ENCODE peak calls at places on chromosomes 3 and 15, in six cellular contexts. One of them, this sample, is unnamed.

GRCh38 chr15:90902656-90902995 is 476 bp upstream of the MAN2A2 start:
- DNase-seq in WTC11: no peak
- DNase-seq in GM23338: no peak
- DNase-seq in K562: no peak
- DNase-seq in GM12878: no peak
- DNase-seq in HepG2: no peak
- DNase-seq in this sample: no peak

GRCh38 chr3:31106204-31106603 is 211.7 kb upstream of the GADL1 start:
- DNase-seq in WTC11: no peak
- DNase-seq in GM23338: no peak
- DNase-seq in K562: no peak
- DNase-seq in GM12878: no peak
- DNase-seq in HepG2: peak
- DNase-seq in this sample: no peak

GRCh38 chr3:108022316-108023150 is 68.3 kb downstream of the CD47 start:
- DNase-seq in WTC11: no peak
- DNase-seq in GM23338: no peak
- DNase-seq in K562: no peak
- DNase-seq in GM12878: no peak
- DNase-seq in HepG2: no peak
- DNase-seq in this sample: no peak

GRCh38 chr15:96974761-96975160 is 644.3 kb downstream of the NR2F2 start:
- DNase-seq in WTC11: no peak
- DNase-seq in GM23338: no peak
- DNase-seq in K562: no peak
- DNase-seq in GM12878: no peak
- DNase-seq in HepG2: no peak
- DNase-seq in this sample: no peak

GRCh38 chr3:81105761-81106160 is 655.7 kb downstream of the GBE1 start:
- DNase-seq in WTC11: no peak
- DNase-seq in GM23338: no peak
- DNase-seq in K562: no peak
- DNase-seq in GM12878: no peak
- DNase-seq in HepG2: no peak
- DNase-seq in this sample: no peak

GRCh38 chr3:136305879-136306278 is 55.7 kb downstream of the PCCB start:
- DNase-seq in WTC11: no peak
- DNase-seq in GM23338: peak
- DNase-seq in K562: no peak
- DNase-seq in GM12878: peak
- DNase-seq in HepG2: no peak
- DNase-seq in this sample: no peak

GRCh38 chr3:143479727-143480126 is 360.2 kb downstream of the CHST2 start:
- DNase-seq in WTC11: no peak
- DNase-seq in GM23338: no peak
- DNase-seq in K562: no peak
- DNase-seq in GM12878: no peak
- DNase-seq in HepG2: no peak
- DNase-seq in this sample: no peak

GRCh38 chr3:159322322-159322939 is 520.6 kb downstream of the MFSD1 start:
- DNase-seq in WTC11: peak
- DNase-seq in GM23338: peak
- DNase-seq in K562: peak
- DNase-seq in GM12878: no peak
- DNase-seq in HepG2: peak
- DNase-seq in this sample: peak

GRCh38 chr3:111831840-111832239 is 27.2 kb upstream of the PHLDB2 start:
- DNase-seq in WTC11: no peak
- DNase-seq in GM23338: no peak
- DNase-seq in K562: no peak
- DNase-seq in GM12878: no peak
- DNase-seq in HepG2: no peak
- DNase-seq in this sample: no peak

GRCh38 chr3:152858170-152858800 is 23.4 kb downstream of the P2RY1 start:
- DNase-seq in WTC11: no peak
- DNase-seq in GM23338: no peak
- DNase-seq in K562: no peak
- DNase-seq in GM12878: no peak
- DNase-seq in HepG2: no peak
- DNase-seq in this sample: no peak

GRCh38 chr3:16800361-16800760 is 84.4 kb upstream of the PLCL2 start:
- DNase-seq in WTC11: no peak
- DNase-seq in GM23338: no peak
- DNase-seq in K562: no peak
- DNase-seq in GM12878: no peak
- DNase-seq in HepG2: no peak
- DNase-seq in this sample: no peak

GRCh38 chr3:36373084-36373483 is 7.2 kb upstream of the STAC start:
- DNase-seq in WTC11: no peak
- DNase-seq in GM23338: no peak
- DNase-seq in K562: no peak
- DNase-seq in GM12878: no peak
- DNase-seq in HepG2: no peak
- DNase-seq in this sample: no peak
- TF ChIP-seq CREB1 in WTC11: no peak
- TF ChIP-seq CREB1 in GM23338: no peak
- TF ChIP-seq CREB1 in K562: no peak
- TF ChIP-seq CREB1 in GM12878: no peak
- TF ChIP-seq CREB1 in HepG2: no peak
- TF ChIP-seq CREB1 in this sample: no peak

GRCh38 chr3:129672412-129672811 is 65.9 kb upstream of the PLXND1 start:
- DNase-seq in WTC11: no peak
- DNase-seq in GM23338: no peak
- DNase-seq in K562: no peak
- DNase-seq in GM12878: no peak
- DNase-seq in HepG2: no peak
- DNase-seq in this sample: no peak
- TF ChIP-seq CREB1 in WTC11: no peak
- TF ChIP-seq CREB1 in GM23338: no peak
- TF ChIP-seq CREB1 in K562: no peak
- TF ChIP-seq CREB1 in GM12878: no peak
- TF ChIP-seq CREB1 in HepG2: no peak
- TF ChIP-seq CREB1 in this sample: no peak

GRCh38 chr3:21484323-21485154 is 266.5 kb downstream of the ZNF385D start:
- DNase-seq in WTC11: peak
- DNase-seq in GM23338: peak
- DNase-seq in K562: peak
- DNase-seq in GM12878: peak
- DNase-seq in HepG2: peak
- DNase-seq in this sample: peak
- TF ChIP-seq CREB1 in WTC11: no peak
- TF ChIP-seq CREB1 in GM23338: no peak
- TF ChIP-seq CREB1 in K562: no peak
- TF ChIP-seq CREB1 in GM12878: no peak
- TF ChIP-seq CREB1 in HepG2: no peak
- TF ChIP-seq CREB1 in this sample: no peak

GRCh38 chr3:195717416-195717815 is 3.4 kb upstream of the MUC20 start:
- DNase-seq in WTC11: no peak
- DNase-seq in GM23338: no peak
- DNase-seq in K562: no peak
- DNase-seq in GM12878: no peak
- DNase-seq in HepG2: no peak
- DNase-seq in this sample: no peak
- TF ChIP-seq CREB1 in WTC11: no peak
- TF ChIP-seq CREB1 in GM23338: no peak
- TF ChIP-seq CREB1 in K562: no peak
- TF ChIP-seq CREB1 in GM12878: no peak
- TF ChIP-seq CREB1 in HepG2: no peak
- TF ChIP-seq CREB1 in this sample: no peak

GRCh38 chr3:64160000-64160690 is 65.1 kb downstream of the PRICKLE2 start:
- DNase-seq in WTC11: no peak
- DNase-seq in GM23338: no peak
- DNase-seq in K562: no peak
- DNase-seq in GM12878: no peak
- DNase-seq in HepG2: no peak
- DNase-seq in this sample: no peak

GRCh38 chr3:64158334-64158733 is 66.9 kb downstream of the PRICKLE2 start:
- DNase-seq in WTC11: no peak
- DNase-seq in GM23338: no peak
- DNase-seq in K562: no peak
- DNase-seq in GM12878: no peak
- DNase-seq in HepG2: no peak
- DNase-seq in this sample: no peak

GRCh38 chr3:64161481-64161952 is 63.7 kb downstream of the PRICKLE2 start:
- DNase-seq in WTC11: no peak
- DNase-seq in GM23338: peak
- DNase-seq in K562: no peak
- DNase-seq in GM12878: no peak
- DNase-seq in HepG2: peak
- DNase-seq in this sample: no peak

GRCh38 chr3:64152676-64153466 is 72.4 kb downstream of the PRICKLE2 start:
- DNase-seq in WTC11: no peak
- DNase-seq in GM23338: no peak
- DNase-seq in K562: no peak
- DNase-seq in GM12878: no peak
- DNase-seq in HepG2: no peak
- DNase-seq in this sample: no peak

GRCh38 chr3:64157150-64158035 is 67.9 kb downstream of the PRICKLE2 start:
- DNase-seq in WTC11: no peak
- DNase-seq in GM23338: no peak
- DNase-seq in K562: no peak
- DNase-seq in GM12878: no peak
- DNase-seq in HepG2: no peak
- DNase-seq in this sample: no peak
- TF ChIP-seq CREB1 in WTC11: no peak
- TF ChIP-seq CREB1 in GM23338: no peak
- TF ChIP-seq CREB1 in K562: no peak
- TF ChIP-seq CREB1 in GM12878: no peak
- TF ChIP-seq CREB1 in HepG2: no peak
- TF ChIP-seq CREB1 in this sample: no peak

GRCh38 chr15:86553116-86553515 is 473.4 kb downstream of the AGBL1 start:
- DNase-seq in WTC11: no peak
- DNase-seq in GM23338: no peak
- DNase-seq in K562: no peak
- DNase-seq in GM12878: no peak
- DNase-seq in HepG2: no peak
- DNase-seq in this sample: no peak

GRCh38 chr15:86558252-86558651 is 478.6 kb downstream of the AGBL1 start:
- DNase-seq in WTC11: no peak
- DNase-seq in GM23338: no peak
- DNase-seq in K562: no peak
- DNase-seq in GM12878: no peak
- DNase-seq in HepG2: no peak
- DNase-seq in this sample: no peak

GRCh38 chr15:86555114-86555513 is 475.4 kb downstream of the AGBL1 start:
- DNase-seq in WTC11: no peak
- DNase-seq in GM23338: no peak
- DNase-seq in K562: no peak
- DNase-seq in GM12878: no peak
- DNase-seq in HepG2: no peak
- DNase-seq in this sample: no peak

GRCh38 chr15:86558678-86559077 is 479.0 kb downstream of the AGBL1 start:
- DNase-seq in WTC11: no peak
- DNase-seq in GM23338: no peak
- DNase-seq in K562: no peak
- DNase-seq in GM12878: no peak
- DNase-seq in HepG2: no peak
- DNase-seq in this sample: no peak

DNA sequence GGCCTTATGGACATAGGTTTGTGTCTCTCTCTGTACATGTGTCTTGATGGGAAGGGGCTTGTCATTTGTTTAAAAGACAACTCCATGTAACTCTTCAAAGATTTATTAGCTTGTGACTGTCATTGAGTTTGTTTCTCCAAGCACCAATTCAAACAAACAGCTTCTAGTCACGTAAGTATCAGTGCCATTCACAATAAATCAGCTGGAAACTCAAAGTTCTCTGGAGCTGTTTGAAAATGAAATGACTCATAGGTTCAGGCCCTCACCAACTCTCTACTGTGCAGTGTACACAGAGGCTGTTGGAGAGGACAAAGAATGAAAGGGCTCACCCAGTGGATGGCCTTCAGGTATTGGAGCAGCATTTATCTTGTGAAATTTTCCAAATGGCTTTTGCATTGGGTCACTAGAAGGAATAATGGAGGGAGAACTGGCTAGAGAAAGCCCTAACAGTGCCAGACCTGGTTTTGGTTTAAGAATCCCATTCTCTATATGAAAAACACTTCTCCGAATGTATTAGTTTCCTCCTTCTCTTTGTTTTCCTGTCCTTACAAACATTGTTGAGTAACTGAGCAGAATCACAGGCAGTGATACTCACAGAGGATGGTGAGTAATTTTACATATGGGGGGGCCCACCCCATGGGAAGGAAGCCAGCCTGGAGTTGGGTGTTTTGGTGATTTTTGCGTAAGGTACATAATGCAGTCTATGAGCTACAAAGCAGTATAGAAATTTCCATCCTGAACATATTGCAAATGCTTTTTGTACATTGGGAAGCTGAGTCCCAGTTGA is 476.5 kb downstream of the AGBL1 start:
- DNase-seq in WTC11: no peak
- DNase-seq in GM23338: no peak
- DNase-seq in K562: no peak
- DNase-seq in GM12878: no peak
- DNase-seq in HepG2: peak
- DNase-seq in this sample: no peak
- TF ChIP-seq CREB1 in WTC11: no peak
- TF ChIP-seq CREB1 in GM23338: no peak
- TF ChIP-seq CREB1 in K562: no peak
- TF ChIP-seq CREB1 in GM12878: no peak
- TF ChIP-seq CREB1 in HepG2: no peak
- TF ChIP-seq CREB1 in this sample: no peak

DNA sequence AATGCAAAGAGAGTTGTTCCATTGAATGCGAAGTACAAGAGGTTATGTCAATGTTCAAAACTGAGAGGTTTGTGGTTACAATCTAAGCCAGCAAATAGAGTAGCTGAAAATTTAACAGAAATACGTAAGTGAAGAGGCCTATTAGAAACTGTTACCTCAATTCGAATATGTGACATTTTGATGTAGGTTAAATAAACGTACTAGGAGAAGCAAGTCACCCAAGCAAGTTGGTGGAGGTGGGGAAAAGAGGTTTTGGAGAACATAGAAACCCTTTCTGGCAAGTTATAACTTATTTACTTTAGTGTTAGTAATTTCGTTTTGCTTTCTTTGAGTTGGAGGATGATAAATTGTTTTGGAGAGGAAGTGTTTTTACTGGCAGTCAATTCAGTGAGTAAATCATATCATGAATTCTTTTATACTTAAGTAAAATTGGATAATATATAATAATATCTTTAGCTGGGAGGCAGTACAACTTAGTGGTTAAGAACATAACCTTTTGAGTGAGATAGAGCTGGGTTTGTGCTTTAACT is 91.2 kb upstream of the NAALADL2 start:
- DNase-seq in WTC11: no peak
- DNase-seq in GM23338: no peak
- DNase-seq in K562: no peak
- DNase-seq in GM12878: no peak
- DNase-seq in HepG2: no peak
- DNase-seq in this sample: no peak
- TF ChIP-seq CREB1 in WTC11: no peak
- TF ChIP-seq CREB1 in GM23338: no peak
- TF ChIP-seq CREB1 in K562: no peak
- TF ChIP-seq CREB1 in GM12878: no peak
- TF ChIP-seq CREB1 in HepG2: no peak
- TF ChIP-seq CREB1 in this sample: no peak

This sample was measured in H1.